ENCODE peak calls at places on chromosome 21, in five cellular contexts. One of them, this sample, is unnamed.

GRCh38 chr21:43978060-43978459 is 34.0 kb upstream of the TRAPPC10 start:
- DNase-seq in lung: no peak
- DNase-seq in HFF-Myc: no peak
- DNase-seq in breast epithelium: no peak
- DNase-seq in retinal pigment epithelial cell: no peak
- DNase-seq in this sample: no peak

GRCh38 chr21:37198989-37199924 is 67.9 kb downstream of the VPS26C start:
- DNase-seq in lung: no peak
- DNase-seq in HFF-Myc: no peak
- DNase-seq in breast epithelium: no peak
- DNase-seq in retinal pigment epithelial cell: peak
- DNase-seq in this sample: no peak

GRCh38 chr21:43885721-43886120 is 20.7 kb downstream of the AGPAT3 start:
- DNase-seq in lung: no peak
- DNase-seq in HFF-Myc: no peak
- DNase-seq in breast epithelium: no peak
- DNase-seq in retinal pigment epithelial cell: no peak
- DNase-seq in this sample: no peak

GRCh38 chr21:34614443-34614692 is 545 bp downstream of the RCAN1 start:
- DNase-seq in lung: no peak
- DNase-seq in HFF-Myc: no peak
- DNase-seq in breast epithelium: no peak
- DNase-seq in retinal pigment epithelial cell: no peak
- DNase-seq in this sample: no peak

GRCh38 chr21:44368711-44369446 is 15.5 kb downstream of the TRPM2 start:
- DNase-seq in lung: no peak
- DNase-seq in HFF-Myc: no peak
- DNase-seq in breast epithelium: peak
- DNase-seq in retinal pigment epithelial cell: no peak
- DNase-seq in this sample: no peak

GRCh38 chr21:37257526-37257966 is 9.6 kb downstream of the VPS26C start:
- DNase-seq in lung: no peak
- DNase-seq in HFF-Myc: no peak
- DNase-seq in breast epithelium: no peak
- DNase-seq in retinal pigment epithelial cell: no peak
- DNase-seq in this sample: no peak

GRCh38 chr21:15617968-15618367 is 111.8 kb upstream of the USP25 start:
- DNase-seq in lung: no peak
- DNase-seq in HFF-Myc: peak
- DNase-seq in breast epithelium: no peak
- DNase-seq in retinal pigment epithelial cell: peak
- DNase-seq in this sample: no peak

GRCh38 chr21:19458295-19458694 is 1054.7 kb upstream of the TMPRSS15 start:
- DNase-seq in lung: no peak
- DNase-seq in HFF-Myc: no peak
- DNase-seq in breast epithelium: no peak
- DNase-seq in retinal pigment epithelial cell: no peak
- DNase-seq in this sample: no peak

GRCh38 chr21:43851593-43851992 is 13.4 kb upstream of the AGPAT3 start:
- DNase-seq in lung: no peak
- DNase-seq in HFF-Myc: no peak
- DNase-seq in breast epithelium: no peak
- DNase-seq in retinal pigment epithelial cell: no peak
- DNase-seq in this sample: no peak

GRCh38 chr21:34344584-34344983 is 19.2 kb upstream of the KCNE2 start:
- DNase-seq in lung: no peak
- DNase-seq in HFF-Myc: no peak
- DNase-seq in breast epithelium: no peak
- DNase-seq in retinal pigment epithelial cell: no peak
- DNase-seq in this sample: no peak

GRCh38 chr21:44288251-44289110 is 2.8 kb downstream of the AIRE start:
- DNase-seq in lung: no peak
- DNase-seq in HFF-Myc: no peak
- DNase-seq in breast epithelium: no peak
- DNase-seq in retinal pigment epithelial cell: no peak
- DNase-seq in this sample: no peak

GRCh38 chr21:26850116-26850643 is 5.0 kb upstream of the ADAMTS1 start:
- DNase-seq in lung: no peak
- DNase-seq in HFF-Myc: no peak
- DNase-seq in breast epithelium: no peak
- DNase-seq in retinal pigment epithelial cell: no peak
- DNase-seq in this sample: peak

GRCh38 chr21:37294674-37295073 is 27.5 kb upstream of the VPS26C start:
- DNase-seq in lung: no peak
- DNase-seq in HFF-Myc: no peak
- DNase-seq in breast epithelium: no peak
- DNase-seq in retinal pigment epithelial cell: no peak
- DNase-seq in this sample: no peak

GRCh38 chr21:28280611-28281010 is 712.1 kb downstream of the LTN1 start:
- DNase-seq in lung: no peak
- DNase-seq in HFF-Myc: no peak
- DNase-seq in breast epithelium: no peak
- DNase-seq in retinal pigment epithelial cell: no peak
- DNase-seq in this sample: no peak

GRCh38 chr21:37915516-37915915 is 741 bp downstream of the KCNJ6 start:
- DNase-seq in lung: no peak
- DNase-seq in HFF-Myc: no peak
- DNase-seq in breast epithelium: no peak
- DNase-seq in retinal pigment epithelial cell: no peak
- DNase-seq in this sample: no peak

GRCh38 chr21:26469789-26470188 is 103.3 kb downstream of the CYYR1 start:
- DNase-seq in lung: peak
- DNase-seq in HFF-Myc: no peak
- DNase-seq in breast epithelium: no peak
- DNase-seq in retinal pigment epithelial cell: peak
- DNase-seq in this sample: no peak

GRCh38 chr21:36551731-36552457 is 72.0 kb upstream of the CLDN14 start:
- DNase-seq in lung: no peak
- DNase-seq in HFF-Myc: peak
- DNase-seq in breast epithelium: no peak
- DNase-seq in retinal pigment epithelial cell: no peak
- DNase-seq in this sample: no peak

GRCh38 chr21:28884481-28884880 is 108.2 kb downstream of the LTN1 start:
- DNase-seq in lung: no peak
- DNase-seq in HFF-Myc: no peak
- DNase-seq in breast epithelium: no peak
- DNase-seq in retinal pigment epithelial cell: no peak
- DNase-seq in this sample: peak

GRCh38 chr21:44618909-44619308 is 7.0 kb downstream of the KRTAP10-8 start:
- DNase-seq in lung: no peak
- DNase-seq in HFF-Myc: no peak
- DNase-seq in breast epithelium: no peak
- DNase-seq in retinal pigment epithelial cell: no peak
- DNase-seq in this sample: peak

GRCh38 chr21:43926196-43926595 is 61.2 kb downstream of the AGPAT3 start:
- DNase-seq in lung: no peak
- DNase-seq in HFF-Myc: no peak
- DNase-seq in breast epithelium: no peak
- DNase-seq in retinal pigment epithelial cell: no peak
- DNase-seq in this sample: no peak

GRCh38 chr21:33219961-33220360 is 9.8 kb upstream of the IFNAR2 start:
- DNase-seq in lung: no peak
- DNase-seq in HFF-Myc: no peak
- DNase-seq in breast epithelium: no peak
- DNase-seq in retinal pigment epithelial cell: no peak
- DNase-seq in this sample: no peak

GRCh38 chr21:26800455-26801454 is 44.5 kb downstream of the ADAMTS1 start:
- DNase-seq in lung: no peak
- DNase-seq in HFF-Myc: no peak
- DNase-seq in breast epithelium: no peak
- DNase-seq in retinal pigment epithelial cell: no peak
- DNase-seq in this sample: no peak

GRCh38 chr21:37455504-37455911 is 88.9 kb downstream of the DYRK1A start:
- DNase-seq in lung: no peak
- DNase-seq in HFF-Myc: no peak
- DNase-seq in breast epithelium: no peak
- DNase-seq in retinal pigment epithelial cell: no peak
- DNase-seq in this sample: no peak

GRCh38 chr21:36180963-36181362 is 24.3 kb downstream of the DOP1B start:
- DNase-seq in lung: no peak
- DNase-seq in HFF-Myc: no peak
- DNase-seq in breast epithelium: no peak
- DNase-seq in retinal pigment epithelial cell: no peak
- DNase-seq in this sample: no peak

GRCh38 chr21:31909772-31910470 is 37.1 kb downstream of the HUNK start:
- DNase-seq in lung: no peak
- DNase-seq in HFF-Myc: no peak
- DNase-seq in breast epithelium: no peak
- DNase-seq in retinal pigment epithelial cell: no peak
- DNase-seq in this sample: no peak
- H3K4me3 ChIP-seq in lung: no peak
- H3K4me3 ChIP-seq in HFF-Myc: no peak
- H3K4me3 ChIP-seq in breast epithelium: no peak
- H3K4me3 ChIP-seq in retinal pigment epithelial cell: no peak
- H3K4me3 ChIP-seq in this sample: no peak

DNA sequence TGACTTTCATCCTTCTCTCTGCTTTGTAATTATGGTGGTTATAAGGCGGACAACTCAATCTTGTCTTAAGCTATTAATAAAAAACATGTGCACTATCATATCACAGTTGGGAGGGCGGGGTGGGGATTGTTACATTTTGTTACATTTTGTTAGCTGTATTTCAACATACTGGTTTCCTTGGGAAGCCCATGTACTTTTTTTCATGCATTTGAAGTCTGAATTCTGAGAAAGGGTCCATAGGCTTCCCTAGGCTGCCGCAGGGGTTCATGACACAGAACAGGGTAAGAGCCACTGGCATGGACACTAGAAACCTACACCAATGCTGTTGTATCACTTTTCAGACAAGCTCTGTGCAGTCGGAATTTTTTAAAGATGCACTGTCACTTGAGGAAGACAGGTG is 178.8 kb downstream of the ETS2 start:
- DNase-seq in lung: no peak
- DNase-seq in HFF-Myc: no peak
- DNase-seq in breast epithelium: no peak
- DNase-seq in retinal pigment epithelial cell: no peak
- DNase-seq in this sample: no peak
- H3K4me3 ChIP-seq in lung: no peak
- H3K4me3 ChIP-seq in HFF-Myc: no peak
- H3K4me3 ChIP-seq in breast epithelium: no peak
- H3K4me3 ChIP-seq in retinal pigment epithelial cell: no peak
- H3K4me3 ChIP-seq in this sample: peak

DNA sequence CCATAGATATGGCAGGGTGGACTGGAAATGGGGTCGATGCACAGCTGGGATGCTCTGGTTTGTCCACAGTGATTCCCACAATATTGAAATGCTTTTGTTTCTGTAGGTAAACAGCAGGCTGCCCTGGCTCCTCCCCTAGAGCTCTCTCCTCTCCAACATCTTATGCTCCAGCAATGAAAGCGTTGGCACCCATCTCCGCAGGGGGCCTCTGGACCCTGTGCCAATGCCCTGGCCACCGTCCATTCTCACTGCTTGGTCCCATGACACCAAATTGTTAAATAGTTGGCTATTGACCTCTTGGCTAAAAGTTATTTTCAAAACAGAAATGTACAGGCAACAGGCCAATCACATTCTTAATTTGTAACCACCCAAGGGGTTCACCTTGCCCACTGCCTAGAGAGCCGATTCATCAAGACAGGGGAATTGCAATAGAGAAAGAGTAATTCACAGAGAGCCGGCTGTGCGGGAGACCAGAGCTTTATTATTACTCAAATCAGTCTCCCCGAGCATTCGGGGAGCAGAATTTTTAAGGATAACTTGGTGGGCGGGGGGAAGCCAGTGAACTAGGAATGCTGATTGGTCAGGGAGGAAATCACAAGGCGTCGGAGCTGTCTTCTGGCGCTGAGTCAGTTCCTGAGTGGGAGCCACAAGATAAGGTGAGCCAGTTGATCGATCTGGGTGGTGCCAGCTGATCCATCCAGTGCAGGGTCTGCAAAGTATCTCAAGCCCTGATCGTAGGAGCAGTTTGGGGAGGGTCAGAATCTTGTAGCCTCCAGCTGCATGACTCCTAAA is 76.9 kb upstream of the B3GALT5 start:
- DNase-seq in lung: no peak
- DNase-seq in HFF-Myc: no peak
- DNase-seq in breast epithelium: no peak
- DNase-seq in retinal pigment epithelial cell: no peak
- DNase-seq in this sample: no peak
- H3K4me3 ChIP-seq in lung: no peak
- H3K4me3 ChIP-seq in HFF-Myc: no peak
- H3K4me3 ChIP-seq in breast epithelium: no peak
- H3K4me3 ChIP-seq in retinal pigment epithelial cell: no peak
- H3K4me3 ChIP-seq in this sample: no peak

GRCh38 chr21:46083271-46084040 is 14.5 kb upstream of the COL6A2 start:
- DNase-seq in lung: peak
- DNase-seq in HFF-Myc: no peak
- DNase-seq in breast epithelium: no peak
- DNase-seq in retinal pigment epithelial cell: no peak
- DNase-seq in this sample: no peak
- H3K4me3 ChIP-seq in lung: no peak
- H3K4me3 ChIP-seq in HFF-Myc: no peak
- H3K4me3 ChIP-seq in breast epithelium: no peak
- H3K4me3 ChIP-seq in retinal pigment epithelial cell: no peak
- H3K4me3 ChIP-seq in this sample: no peak

GRCh38 chr21:18235545-18235944 is 9.1 kb upstream of the CHODL start:
- DNase-seq in lung: no peak
- DNase-seq in HFF-Myc: no peak
- DNase-seq in breast epithelium: no peak
- DNase-seq in retinal pigment epithelial cell: no peak
- DNase-seq in this sample: no peak
- H3K4me3 ChIP-seq in lung: no peak
- H3K4me3 ChIP-seq in HFF-Myc: no peak
- H3K4me3 ChIP-seq in breast epithelium: no peak
- H3K4me3 ChIP-seq in retinal pigment epithelial cell: no peak
- H3K4me3 ChIP-seq in this sample: no peak

GRCh38 chr21:41500354-41500753 is 7.6 kb downstream of the TMPRSS2 start:
- DNase-seq in lung: no peak
- DNase-seq in HFF-Myc: no peak
- DNase-seq in breast epithelium: no peak
- DNase-seq in retinal pigment epithelial cell: no peak
- DNase-seq in this sample: no peak

GRCh38 chr21:41503331-41503730 is 4.6 kb downstream of the TMPRSS2 start:
- DNase-seq in lung: no peak
- DNase-seq in HFF-Myc: no peak
- DNase-seq in breast epithelium: no peak
- DNase-seq in retinal pigment epithelial cell: no peak
- DNase-seq in this sample: no peak

GRCh38 chr21:41499920-41500319 is 8.0 kb downstream of the TMPRSS2 start:
- DNase-seq in lung: no peak
- DNase-seq in HFF-Myc: no peak
- DNase-seq in breast epithelium: no peak
- DNase-seq in retinal pigment epithelial cell: no peak
- DNase-seq in this sample: no peak

GRCh38 chr21:41501919-41502318 is 6.0 kb downstream of the TMPRSS2 start:
- DNase-seq in lung: no peak
- DNase-seq in HFF-Myc: no peak
- DNase-seq in breast epithelium: no peak
- DNase-seq in retinal pigment epithelial cell: no peak
- DNase-seq in this sample: no peak

GRCh38 chr21:41500931-41501381 is 7.0 kb downstream of the TMPRSS2 start:
- DNase-seq in lung: no peak
- DNase-seq in HFF-Myc: no peak
- DNase-seq in breast epithelium: no peak
- DNase-seq in retinal pigment epithelial cell: no peak
- DNase-seq in this sample: no peak
- H3K4me3 ChIP-seq in lung: no peak
- H3K4me3 ChIP-seq in HFF-Myc: no peak
- H3K4me3 ChIP-seq in breast epithelium: no peak
- H3K4me3 ChIP-seq in retinal pigment epithelial cell: no peak
- H3K4me3 ChIP-seq in this sample: no peak

GRCh38 chr21:24716306-24716918 is 890.9 kb downstream of the MRPL39 start:
- DNase-seq in lung: no peak
- DNase-seq in HFF-Myc: no peak
- DNase-seq in breast epithelium: no peak
- DNase-seq in retinal pigment epithelial cell: no peak
- DNase-seq in this sample: no peak
- H3K4me3 ChIP-seq in lung: no peak
- H3K4me3 ChIP-seq in HFF-Myc: no peak
- H3K4me3 ChIP-seq in breast epithelium: no peak
- H3K4me3 ChIP-seq in retinal pigment epithelial cell: no peak
- H3K4me3 ChIP-seq in this sample: no peak

GRCh38 chr21:17572431-17572830 is 40.3 kb downstream of the BTG3 start:
- DNase-seq in lung: no peak
- DNase-seq in HFF-Myc: no peak
- DNase-seq in breast epithelium: no peak
- DNase-seq in retinal pigment epithelial cell: no peak
- DNase-seq in this sample: no peak
- H3K4me3 ChIP-seq in lung: no peak
- H3K4me3 ChIP-seq in HFF-Myc: no peak
- H3K4me3 ChIP-seq in breast epithelium: no peak
- H3K4me3 ChIP-seq in retinal pigment epithelial cell: no peak
- H3K4me3 ChIP-seq in this sample: no peak